ENCODE peak calls at places on chromosome 11, in four cellular contexts. S, B, G and W are unnamed samples.

GRCh38 chr11:416757-417621 is 2.2 kb upstream of the SIGIRR start:
- DNase-seq in B (no peak), S (peak; percentile 88), G (no peak), W (peak; percentile 90)

GRCh38 chr11:119155733-119156492 is 7.1 kb downstream of the ABCG4 start:
- DNase-seq in G (peak; percentile 57), S (peak; percentile 52), B (peak; percentile 70), W (peak; percentile 62)

GRCh38 chr11:118418770-118419169 is 17.4 kb downstream of the ATP5MG start:
- DNase-seq in S (no peak), B (no peak), G (no peak), W (no peak)

GRCh38 chr11:57903441-57904123 is 120.1 kb upstream of the OR9Q1 start:
- DNase-seq in S (no peak), G (no peak), B (peak; percentile 67), W (no peak)

GRCh38 chr11:72307439-72307838 is 63.5 kb upstream of the PHOX2A start:
- DNase-seq in S (no peak), B (no peak), G (no peak), W (no peak)

GRCh38 chr11:116730568-116730967 is 42.2 kb downstream of the BUD13 start:
- DNase-seq in S (no peak), G (no peak), B (no peak), W (no peak)

GRCh38 chr11:65215441-65216076 is 33.8 kb downstream of the CAPN1 start:
- DNase-seq in G (no peak), S (no peak), B (peak; percentile 19), W (no peak)

GRCh38 chr11:103420593-103420992 is 311.4 kb downstream of the DYNC2H1 start:
- DNase-seq in G (no peak), S (no peak), B (no peak), W (no peak)

GRCh38 chr11:131897247-131897646 is 526.8 kb downstream of the NTM start:
- DNase-seq in B (no peak), S (no peak), G (no peak), W (no peak)

GRCh38 chr11:33507967-33508366 is 192.7 kb downstream of the C11orf91 start:
- DNase-seq in G (peak; percentile 21), B (no peak), S (peak; percentile 16), W (no peak)

GRCh38 chr11:131658952-131659351 is 288.5 kb downstream of the NTM start:
- DNase-seq in G (no peak), B (no peak), S (no peak), W (no peak)

GRCh38 chr11:100805509-100806199 is 118.6 kb downstream of the ARHGAP42 start:
- DNase-seq in B (no peak), S (no peak), G (no peak), W (no peak)

GRCh38 chr11:91433284-91434010 is 791.2 kb upstream of the FAT3 start:
- DNase-seq in B (no peak), S (no peak), G (no peak), W (no peak)

GRCh38 chr11:125300791-125301218 is 136.3 kb downstream of the PKNOX2 start:
- DNase-seq in G (no peak), B (no peak), S (no peak), W (no peak)

GRCh38 chr11:13834463-13834862 is 128.1 kb upstream of the SPON1 start:
- DNase-seq in B (peak; percentile 50), S (peak; percentile 74), G (no peak), W (peak; percentile 9)

GRCh38 chr11:19349340-19350025 is 108.7 kb upstream of the E2F8 start:
- DNase-seq in G (no peak), S (no peak), B (no peak), W (no peak)

GRCh38 chr11:132605794-132606570 is 926.3 kb downstream of the OPCML start:
- DNase-seq in B (no peak), G (no peak), S (no peak), W (no peak)

GRCh38 chr11:852762-853161 is 10.1 kb downstream of the TSPAN4 start:
- DNase-seq in B (no peak), S (no peak), G (no peak), W (no peak)

GRCh38 chr11:74571062-74571399 is 21.4 kb upstream of the POLD3 start:
- DNase-seq in G (no peak), B (no peak), S (no peak), W (no peak)

GRCh38 chr11:111976614-111977140 is 39.5 kb downstream of the DIXDC1 start:
- DNase-seq in S (peak; percentile 35), B (no peak), G (no peak), W (no peak)

GRCh38 chr11:13140873-13141655 is 131.9 kb downstream of the RASSF10 start:
- DNase-seq in B (no peak), S (no peak), G (peak; percentile 48), W (no peak)

GRCh38 chr11:134751161-134751560 is 339.1 kb upstream of the B3GAT1 start:
- DNase-seq in B (no peak), G (no peak), S (no peak), W (no peak)

GRCh38 chr11:111698852-111699559 is 67.2 kb downstream of the PPP2R1B start:
- DNase-seq in G (no peak), S (no peak), B (peak; percentile 84), W (no peak)

GRCh38 chr11:113626736-113627135 is 79.4 kb downstream of the TMPRSS5 start:
- DNase-seq in G (no peak), S (no peak), B (no peak), W (no peak)

GRCh38 chr11:38297670-38298069 is 1699.6 kb upstream of the RAG2 start:
- DNase-seq in S (no peak), B (no peak), G (no peak), W (no peak)

DNA sequence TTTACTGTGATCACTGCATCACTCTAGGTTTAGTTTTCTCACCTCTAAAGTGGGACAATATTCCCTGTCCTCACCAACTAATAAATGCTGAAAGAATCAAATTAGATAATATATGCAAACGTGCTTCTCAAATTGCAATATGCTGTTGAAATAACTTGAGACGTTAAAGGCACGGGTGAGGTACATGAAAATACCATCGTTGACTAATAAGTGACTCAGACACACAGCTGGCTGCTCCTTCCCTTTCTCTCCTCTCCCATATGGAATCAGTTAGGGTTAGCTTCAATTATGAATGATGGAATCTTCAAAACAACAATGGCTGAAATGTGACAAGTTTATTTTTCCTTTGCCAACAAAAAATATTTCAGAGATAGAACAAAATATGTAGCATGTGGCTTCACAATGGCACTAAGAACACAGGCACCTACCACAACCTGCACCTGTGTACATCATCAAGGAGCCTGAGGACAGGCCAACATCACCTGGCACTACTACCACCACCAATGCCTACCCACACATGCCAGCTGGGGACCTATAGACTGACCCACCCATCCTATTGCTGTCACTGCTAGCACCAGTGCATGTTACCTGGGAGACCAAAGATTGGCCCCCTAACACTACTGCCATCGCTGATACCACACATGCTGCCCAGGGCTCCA is 13.7 kb downstream of the GDPD4 start:
- DNase-seq in B (no peak), S (no peak), G (no peak), W (no peak)
- TF ChIP-seq JUN in B (no peak), S (no peak), G (no peak), W (no peak)

GRCh38 chr11:76376746-76377558 is 4.0 kb downstream of the THAP12 start:
- DNase-seq in B (no peak), S (no peak), G (no peak), W (no peak)

GRCh38 chr11:76369406-76369805 is 11.5 kb downstream of the THAP12 start:
- DNase-seq in S (no peak), G (no peak), B (no peak), W (no peak)

GRCh38 chr11:76368497-76368896 is 12.4 kb downstream of the THAP12 start:
- DNase-seq in S (no peak), B (no peak), G (no peak), W (no peak)

DNA sequence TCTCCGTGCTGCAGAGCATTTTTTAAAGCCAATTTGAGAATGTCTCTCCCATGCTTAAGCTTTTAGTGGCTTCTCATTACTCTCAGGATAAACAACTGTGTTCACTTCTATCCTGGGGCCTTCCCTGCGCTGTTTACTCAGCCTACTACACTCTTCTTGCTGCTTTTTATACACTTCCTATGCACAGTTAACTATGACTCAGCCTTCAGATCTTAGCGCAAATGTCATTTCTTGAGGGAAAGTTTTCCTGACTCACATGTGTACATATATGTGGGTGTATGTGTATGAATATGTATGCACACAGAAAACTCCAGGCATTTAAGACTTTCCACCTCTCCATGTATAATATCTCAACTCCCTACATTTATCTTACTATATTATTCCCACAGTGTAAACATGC is 9.8 kb downstream of the THAP12 start:
- DNase-seq in B (peak; percentile 36), G (no peak), S (no peak), W (no peak)
- TF ChIP-seq CREB1 in B (no peak), G (no peak), S (no peak), W (no peak)

DNA sequence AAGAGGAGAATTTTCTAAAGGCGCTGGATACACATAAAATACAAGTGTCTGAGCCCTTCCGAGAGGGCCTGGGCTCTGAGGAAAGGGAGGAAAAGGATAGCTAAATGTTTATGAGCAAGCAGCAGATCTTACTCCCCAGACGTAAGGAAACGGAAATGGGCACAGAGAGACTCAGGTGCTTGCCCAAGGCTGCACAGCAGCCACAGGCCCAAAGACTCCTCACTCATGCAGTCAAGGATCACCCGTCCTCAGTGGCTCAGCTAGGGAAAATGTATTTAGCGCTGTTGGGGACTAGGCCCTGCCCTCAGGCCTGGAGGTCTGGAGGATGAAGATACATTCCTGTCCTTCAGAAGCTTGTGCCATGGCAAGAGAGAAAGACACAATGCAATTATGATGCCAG is 107.2 kb upstream of the SYT13 start:
- DNase-seq in S (no peak), B (no peak), G (no peak), W (no peak)
- TF ChIP-seq JUN in S (no peak), B (no peak), G (no peak), W (no peak)

GRCh38 chr11:69292221-69292648 is 1.7 kb upstream of the MYEOV start:
- DNase-seq in B (peak; percentile 66), S (peak; percentile 80), G (no peak), W (no peak)
- TF ChIP-seq CREB1 in B (peak; percentile 14), S (no peak), G (no peak), W (no peak)

GRCh38 chr11:30128269-30128932 is 102.4 kb upstream of the FSHB start:
- DNase-seq in S (no peak), G (peak; percentile 10), B (peak; percentile 9), W (no peak)
- TF ChIP-seq JUN in S (no peak), G (no peak), B (no peak), W (no peak)